ENCODE peak calls at places on chromosomes 13 and 19, in four cellular contexts. T is fibroblast of lung, W is tibial nerve, D is Calu3. K is an unnamed sample.

GRCh38 chr19:31408460-31409124 is 59.4 kb upstream of the TSHZ3 start:
- DNase-seq in D (no peak), W (no peak), T (peak; percentile 93), K (peak; percentile 4)

GRCh38 chr13:22235950-22236290 is 565.0 kb downstream of the FGF9 start:
- DNase-seq in W (no peak), T (no peak), D (no peak), K (no peak)

GRCh38 chr13:60111726-60112125 is 52.0 kb downstream of the DIAPH3 start:
- DNase-seq in D (no peak), T (peak; percentile 62), W (no peak), K (no peak)

GRCh38 chr19:6720369-6721112 is at the start of gene C3:
- DNase-seq in W (peak; percentile 83), T (no peak), D (peak; percentile 57), K (peak; percentile 15)

GRCh38 chr19:39223703-39224279 is 19.7 kb upstream of the SYCN start:
- DNase-seq in D (peak; percentile 38), T (peak; percentile 21), W (no peak), K (peak; percentile 19)

GRCh38 chr13:94711561-94712286 is 621 bp downstream of the SOX21 start:
- DNase-seq in T (peak; percentile 42), W (no peak), D (peak; percentile 7), K (no peak)

GRCh38 chr13:73065665-73066350 is 7.0 kb downstream of the KLF5 start:
- DNase-seq in D (no peak), T (no peak), W (no peak), K (no peak)

GRCh38 chr13:31756346-31756745 is 17.0 kb downstream of the RXFP2 start:
- DNase-seq in T (peak; percentile 95), W (no peak), D (no peak), K (peak; percentile 34)

GRCh38 chr19:18422530-18423191 is 3.5 kb downstream of the SSBP4 start:
- DNase-seq in T (no peak), W (no peak), D (no peak), K (no peak)

GRCh38 chr19:31348416-31349159 is 648 bp downstream of the TSHZ3 start:
- DNase-seq in W (peak; percentile 27), T (peak; percentile 55), D (no peak), K (peak; percentile 34)

GRCh38 chr13:80586356-80586755 is 245.4 kb upstream of the SPRY2 start:
- DNase-seq in W (no peak), T (no peak), D (no peak), K (no peak)

GRCh38 chr19:14467816-14468215 is 7.3 kb downstream of the PTGER1 start:
- DNase-seq in D (no peak), T (no peak), W (no peak), K (no peak)

GRCh38 chr13:75178436-75178835 is 303.5 kb downstream of the TBC1D4 start:
- DNase-seq in D (no peak), W (no peak), T (no peak), K (no peak)

GRCh38 chr13:50229935-50230334 is 214.7 kb downstream of the KCNRG start:
- DNase-seq in T (no peak), D (no peak), W (no peak), K (no peak)

GRCh38 chr13:77415253-77416127 is 88.6 kb upstream of the MYCBP2 start:
- DNase-seq in T (no peak), W (no peak), D (no peak), K (no peak)

GRCh38 chr19:16628984-16629691 is 1.1 kb upstream of the MED26 start:
- DNase-seq in T (peak; percentile 23), D (no peak), W (peak; percentile 55), K (no peak)

GRCh38 chr13:80363890-80364503 is 23.1 kb upstream of the SPRY2 start:
- DNase-seq in D (no peak), T (peak; percentile 13), W (no peak), K (peak; percentile 36)

GRCh38 chr13:76715043-76715442 is 171.2 kb downstream of the KCTD12 start:
- DNase-seq in W (no peak), T (no peak), D (no peak), K (no peak)

GRCh38 chr13:29170451-29171082 is 350.4 kb downstream of the MTUS2 start:
- DNase-seq in D (no peak), T (no peak), W (no peak), K (no peak)

GRCh38 chr13:26919311-26919710 is 158.7 kb upstream of the GPR12 start:
- DNase-seq in W (no peak), D (no peak), T (peak; percentile 66), K (no peak)

GRCh38 chr19:45468803-45469131 is 971 bp downstream of the FOSB start:
- DNase-seq in T (peak; percentile 44), D (no peak), W (peak; percentile 21), K (no peak)

GRCh38 chr19:14476663-14477401 is 1.7 kb upstream of the PTGER1 start:
- DNase-seq in W (peak; percentile 63), D (no peak), T (peak; percentile 72), K (peak; percentile 72)

GRCh38 chr19:1746401-1747284 is 6.7 kb upstream of the ONECUT3 start:
- DNase-seq in T (peak; percentile 26), D (peak; percentile 67), W (no peak), K (peak; percentile 53)

K was measured in ACHN.